ENCODE peak calls at places on chromosomes 13 and 19, in nine cellular contexts. U, B, H, O, Z, S, E, Y and F are unnamed samples. For H3K4me1, the result is how much of the 10 kb centered on the place peaks cover.

GRCh38 chr13:97233499-97233898 is 11.4 kb downstream of the MBNL2 start:
- DNase-seq in U (no peak), Y (no peak), E (no peak), B (no peak), O (no peak), S (no peak), Z (no peak), H (no peak), F (no peak)

GRCh38 chr13:35925669-35926068 is 205.5 kb downstream of the DCLK1 start:
- DNase-seq in Y (no peak), O (no peak), B (no peak), H (no peak), S (no peak), U (no peak), E (peak), Z (no peak), F (no peak)

GRCh38 chr13:42039457-42039945 is 8.9 kb upstream of the DGKH start:
- DNase-seq in U (no peak), B (no peak), Z (no peak), H (no peak), O (no peak), E (no peak), S (peak), Y (no peak), F (no peak)

GRCh38 chr19:57105976-57106610 is 13.7 kb upstream of the USP29 start:
- DNase-seq in H (no peak), E (no peak), B (no peak), Z (no peak), Y (no peak), S (no peak), O (no peak), U (no peak), F (no peak)

GRCh38 chr13:24605923-24606372 is 74.3 kb upstream of the ATP12A start:
- DNase-seq in B (peak), Z (peak), O (no peak), E (peak), S (peak), U (no peak), H (no peak), Y (peak), F (no peak)

GRCh38 chr19:18434411-18435184 is 3.3 kb downstream of the ISYNA1 start:
- DNase-seq in E (no peak), B (no peak), O (no peak), U (no peak), Y (no peak), H (peak), S (no peak), Z (no peak), F (no peak)

GRCh38 chr19:49061445-49061844 is 3.2 kb downstream of the NTF4 start:
- DNase-seq in U (no peak), Z (no peak), E (no peak), H (no peak), Y (no peak), B (no peak), O (no peak), S (no peak), F (no peak)

GRCh38 chr19:12649941-12650340 is 16.6 kb downstream of the MAN2B1 start:
- DNase-seq in S (no peak), O (no peak), Z (no peak), H (peak), U (no peak), Y (no peak), E (no peak), B (no peak), F (no peak)

GRCh38 chr13:100817897-100818296 is 143.3 kb upstream of the TMTC4 start:
- DNase-seq in Y (no peak), H (no peak), U (no peak), B (no peak), S (no peak), O (no peak), Z (no peak), E (no peak), F (no peak)

GRCh38 chr19:55085923-55086715 is 10.4 kb downstream of the EPS8L1 start:
- DNase-seq in O (no peak), Y (no peak), U (no peak), Z (no peak), E (no peak), H (no peak), S (peak), B (no peak), F (no peak)

GRCh38 chr13:26476111-26476743 is 81.3 kb upstream of the WASF3 start:
- DNase-seq in S (no peak), H (no peak), Z (no peak), Y (no peak), B (no peak), O (peak), U (peak), E (peak), F (no peak)

GRCh38 chr13:99528547-99528946 is 27.3 kb downstream of the TM9SF2 start:
- DNase-seq in O (no peak), S (no peak), B (no peak), U (no peak), Y (no peak), Z (peak), H (no peak), E (no peak), F (no peak)

GRCh38 chr13:26497991-26498423 is 59.5 kb upstream of the WASF3 start:
- DNase-seq in B (no peak), S (no peak), O (no peak), E (peak), H (no peak), Z (no peak), Y (no peak), U (no peak), F (no peak)

GRCh38 chr13:50594276-50594970 is 249.1 kb downstream of the DLEU7 start:
- DNase-seq in U (no peak), E (no peak), B (no peak), Y (peak), H (no peak), S (no peak), Z (no peak), O (no peak), F (peak)

GRCh38 chr13:109600078-109600477 is 186.3 kb downstream of the IRS2 start:
- DNase-seq in B (no peak), U (no peak), E (no peak), Y (no peak), O (no peak), H (no peak), Z (no peak), S (peak), F (no peak)

GRCh38 chr13:110641055-110642015 is 26.0 kb downstream of the NAXD start:
- DNase-seq in E (peak), Y (no peak), S (no peak), U (peak), O (no peak), B (no peak), Z (no peak), H (peak), F (no peak)

GRCh38 chr19:37127999-37128820 is 44.3 kb downstream of the ZNF585A start:
- DNase-seq in H (no peak), S (no peak), U (no peak), B (no peak), Z (no peak), Y (no peak), O (no peak), E (no peak), F (no peak)

GRCh38 chr13:97967948-97968347 is 14.5 kb downstream of the IPO5 start:
- DNase-seq in B (no peak), O (no peak), H (no peak), U (peak), E (no peak), Z (no peak), Y (no peak), S (no peak), F (no peak)

GRCh38 chr19:6393982-6394412 is 1.0 kb upstream of the GTF2F1 start:
- DNase-seq in U (no peak), Y (no peak), B (no peak), O (no peak), Z (peak), H (no peak), E (no peak), S (no peak), F (no peak)

GRCh38 chr19:39677931-39678889 is 22.5 kb downstream of the LGALS16 start:
- DNase-seq in O (peak), S (peak), Y (no peak), E (peak), Z (no peak), B (peak), U (no peak), H (no peak), F (no peak)

GRCh38 chr19:41088151-41088550 is at the start of gene CYP2A13:
- DNase-seq in U (no peak), E (no peak), B (no peak), H (no peak), S (no peak), O (no peak), Z (no peak), Y (no peak), F (no peak)

GRCh38 chr19:27741236-27741635 is 1471.7 kb downstream of the UQCRFS1 start:
- DNase-seq in O (no peak), Y (no peak), B (no peak), H (no peak), E (no peak), S (no peak), Z (no peak), U (no peak), F (no peak)

GRCh38 chr13:45941261-45941660 is 89.7 kb upstream of the SIAH3 start:
- DNase-seq in H (no peak), S (no peak), E (no peak), O (no peak), B (no peak), Y (no peak), U (no peak), Z (no peak), F (no peak)

GRCh38 chr19:17021793-17022590 is 4.6 kb downstream of the CPAMD8 start:
- DNase-seq in S (peak), U (no peak), Z (no peak), B (no peak), H (no peak), E (peak), O (no peak), Y (no peak), F (no peak)

GRCh38 chr13:32142956-32143375 is 111.4 kb downstream of the FRY start:
- DNase-seq in H (no peak), Z (no peak), Y (no peak), E (peak), U (no peak), O (no peak), S (peak), B (no peak), F (no peak)

GRCh38 chr13:61350351-61350750 is 65.3 kb downstream of the PCDH20 start:
- DNase-seq in B (no peak), Y (no peak), U (no peak), E (no peak), O (no peak), S (no peak), Z (no peak), H (no peak), F (no peak)

GRCh38 chr19:4199699-4200293 is 17.3 kb downstream of the ANKRD24 start:
- DNase-seq in Z (no peak), S (no peak), U (no peak), H (no peak), Y (no peak), B (no peak), O (no peak), E (no peak), F (no peak)

GRCh38 chr19:15400521-15401396 is 18.0 kb downstream of the AKAP8L start:
- DNase-seq in B (no peak), O (no peak), E (no peak), Z (no peak), S (no peak), Y (no peak), H (no peak), U (no peak), F (no peak)

GRCh38 chr19:29483641-29483920 is 42.2 kb upstream of the VSTM2B start:
- DNase-seq in E (no peak), Z (no peak), S (no peak), H (no peak), B (no peak), U (no peak), Y (no peak), O (no peak), F (no peak)

GRCh38 chr13:50598338-50598737 is 245.2 kb downstream of the DLEU7 start:
- DNase-seq in H (no peak), S (no peak), B (no peak), E (no peak), Y (no peak), O (no peak), U (no peak), Z (no peak), F (peak)

GRCh38 chr13:112027250-112027649 is 39.7 kb upstream of the SOX1 start:
- DNase-seq in U (no peak), O (no peak), E (no peak), Z (no peak), Y (no peak), S (no peak), B (no peak), H (no peak), F (no peak)

GRCh38 chr13:112034846-112035245 is 32.1 kb upstream of the SOX1 start:
- DNase-seq in E (no peak), Z (no peak), Y (no peak), S (no peak), B (no peak), U (no peak), O (no peak), H (no peak), F (no peak)

GRCh38 chr13:112028481-112028880 is 38.5 kb upstream of the SOX1 start:
- DNase-seq in S (no peak), Y (no peak), O (no peak), U (no peak), E (no peak), Z (no peak), H (no peak), B (no peak), F (peak)

GRCh38 chr13:112029143-112029542 is 37.8 kb upstream of the SOX1 start:
- DNase-seq in Z (no peak), H (no peak), E (no peak), O (no peak), U (no peak), S (no peak), B (no peak), Y (no peak), F (no peak)

GRCh38 chr13:112032186-112032835 is 34.6 kb upstream of the SOX1 start:
- DNase-seq in Z (no peak), E (peak), U (no peak), B (peak), H (no peak), Y (no peak), S (no peak), O (no peak), F (no peak)
- H3K4me1 ChIP-seq in Z (under half), E (under half), U (under half), B (under half), H (under half), Y (under half), S (under half), O (under half), F (under half)

DNA sequence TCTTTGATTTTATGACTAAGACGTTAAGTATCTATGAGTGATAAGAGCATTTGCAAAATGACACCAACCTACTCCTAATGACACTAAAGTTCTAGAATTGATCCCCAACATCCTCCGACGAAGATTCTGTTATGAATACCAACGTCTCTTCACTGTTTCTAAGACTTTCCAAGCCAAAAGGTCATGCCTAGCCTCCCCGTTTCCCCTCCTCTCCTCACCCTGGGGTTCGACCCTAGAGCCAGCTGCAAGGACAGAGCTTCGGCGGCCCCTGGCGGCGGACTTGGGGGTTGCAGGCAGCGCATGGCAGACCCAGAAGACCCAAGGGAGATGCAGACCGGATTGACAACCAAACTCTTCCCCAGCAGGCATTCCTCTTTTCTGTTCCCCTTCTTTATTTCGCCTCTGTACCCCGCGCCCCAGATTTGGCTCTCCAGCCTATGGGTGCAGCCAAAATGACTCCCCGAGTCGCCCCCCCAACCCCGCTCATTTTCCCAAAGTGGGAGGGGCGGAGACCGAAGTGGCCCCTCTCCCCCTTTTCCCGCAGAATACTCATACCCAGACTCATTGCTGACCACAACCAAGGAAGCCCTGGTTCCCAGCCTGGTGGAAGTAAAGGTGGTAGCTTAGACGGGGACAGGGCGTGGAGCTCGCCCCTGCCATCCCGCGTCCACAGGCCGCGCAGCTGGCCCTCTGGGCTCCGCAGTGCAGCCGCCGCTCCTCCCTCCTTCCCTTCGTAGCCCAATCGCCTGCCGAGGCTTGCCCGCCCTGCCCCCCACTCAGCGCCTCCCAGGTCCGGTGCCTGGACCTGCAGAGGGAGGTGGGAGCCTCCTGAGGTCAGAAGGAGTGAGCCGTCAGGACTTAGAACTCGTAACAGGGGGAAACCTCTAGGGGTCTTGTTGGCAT is 4.1 kb upstream of the EML2 start:
- DNase-seq in O (peak), U (peak), Y (peak), B (peak), H (peak), E (peak), Z (peak), S (peak), F (peak)
- H3K27ac ChIP-seq in O (no peak), U (peak), Y (peak), B (peak), H (peak), E (no peak), Z (no peak), S (peak), F (peak)

DNA sequence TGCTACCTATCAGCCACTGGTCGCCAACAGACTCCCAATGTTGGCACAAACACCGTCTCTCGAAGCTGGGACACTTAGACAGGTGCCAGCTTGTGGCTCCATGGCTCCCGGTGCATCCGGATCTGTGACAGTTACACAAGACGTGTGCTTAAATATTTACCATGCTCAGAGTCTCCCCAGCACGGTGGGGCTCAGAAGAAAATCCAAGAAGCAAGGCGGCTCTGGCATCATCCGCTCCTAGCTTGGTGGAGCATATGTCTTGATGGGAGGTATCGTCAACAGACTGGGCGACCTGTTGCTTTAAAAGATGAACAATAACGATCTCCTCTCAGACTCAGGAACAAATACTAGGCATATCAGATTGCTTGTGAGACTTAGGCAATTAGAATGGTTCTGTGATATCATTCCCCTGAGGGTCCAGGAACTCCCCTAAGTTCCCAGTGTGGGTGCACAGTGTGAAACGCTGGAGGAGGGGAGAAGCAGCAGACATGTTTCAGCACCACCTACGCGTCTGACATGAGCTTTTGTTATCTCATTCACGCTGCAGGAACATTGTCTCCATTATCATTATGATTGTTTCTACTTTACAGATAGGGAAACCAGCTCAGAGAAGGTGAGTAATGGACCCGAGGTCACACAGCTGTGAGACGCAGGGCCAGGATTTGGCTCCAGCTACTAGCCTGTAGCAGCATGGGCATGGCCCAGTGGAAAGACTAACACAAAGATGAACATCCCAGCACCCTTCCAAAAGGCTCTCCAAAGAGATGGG is 61.7 kb downstream of the ALOX5AP start:
- DNase-seq in B (no peak), E (peak), H (no peak), Z (no peak), O (no peak), S (no peak), U (no peak), Y (no peak), F (no peak)
- H3K4me3 ChIP-seq in B (no peak), E (no peak), H (no peak), Z (no peak), O (peak), S (peak), U (peak), Y (no peak), F (no peak)

DNA sequence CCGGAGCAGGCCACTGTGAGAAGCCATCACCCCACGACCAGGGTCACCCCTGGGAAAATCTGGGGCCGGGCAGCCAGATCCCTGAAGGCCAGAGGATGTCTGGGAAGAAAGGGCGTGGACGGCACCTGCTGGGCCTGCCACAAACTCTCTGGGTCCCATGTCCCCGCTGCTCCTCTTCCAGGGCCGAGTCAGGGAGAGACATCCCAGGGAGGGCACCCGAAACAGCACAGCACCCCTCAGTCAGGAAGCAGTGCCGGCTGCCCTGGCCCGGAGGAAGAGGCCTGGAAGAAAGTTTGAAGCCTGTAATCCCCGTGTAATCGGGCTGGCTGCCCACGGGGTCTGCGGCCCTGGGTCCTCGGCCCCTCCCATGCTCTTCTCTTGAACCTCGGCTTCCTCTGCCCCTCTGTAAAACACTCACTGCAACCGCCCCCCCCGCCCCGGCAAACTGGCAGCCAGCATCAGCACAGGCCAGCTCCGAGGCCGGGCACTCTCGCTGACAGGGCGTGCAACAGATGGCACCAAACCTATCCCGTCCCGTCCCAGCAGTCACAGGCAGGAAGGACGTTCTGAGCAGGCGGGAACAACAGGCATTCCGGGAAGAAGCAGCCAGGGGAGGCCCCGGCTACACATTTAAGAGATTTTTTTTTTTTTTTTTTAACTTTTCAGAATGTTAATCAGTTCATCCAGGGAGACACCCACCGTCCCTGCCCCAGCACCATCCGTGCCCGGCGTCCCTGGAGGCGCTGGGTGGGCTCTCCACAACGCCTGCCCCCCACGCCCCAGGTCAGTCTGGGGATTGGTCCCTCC is 1.5 kb downstream of the SBNO2 start:
- DNase-seq in H (peak), U (no peak), Y (no peak), Z (no peak), B (no peak), O (peak), E (peak), S (peak), F (peak)
- H3K4me1 ChIP-seq in H (under half), U (under half), Y (under half), Z (under half), B (under half), O (under half), E (under half), S (half or more), F (under half)

GRCh38 chr19:50431343-50432220 is 1.1 kb upstream of the MYBPC2 start:
- DNase-seq in B (peak), Y (peak), E (peak), Z (peak), O (peak), S (peak), U (peak), H (peak), F (peak)
- H3K27ac ChIP-seq in B (peak), Y (peak), E (no peak), Z (peak), O (peak), S (no peak), U (peak), H (peak), F (peak)

DNA sequence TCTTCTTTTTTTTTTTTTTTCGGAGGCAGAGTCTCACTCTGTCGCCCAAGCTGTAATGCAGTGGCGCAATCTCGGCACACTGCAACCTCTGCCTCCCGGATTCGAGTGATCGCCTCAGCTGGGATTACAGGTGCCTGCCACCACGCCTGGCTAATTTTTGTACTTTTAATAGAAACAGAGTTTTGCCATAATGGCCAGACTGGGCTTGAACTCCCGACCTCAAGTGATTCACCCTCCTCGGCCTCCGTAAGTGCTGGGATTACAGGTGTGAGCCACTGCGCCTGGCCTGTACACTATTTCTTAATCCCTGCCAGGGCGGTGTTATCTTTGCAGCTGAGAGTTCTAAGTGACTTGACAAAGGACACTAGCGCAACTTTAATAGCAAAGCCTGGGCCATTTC is 36.9 kb upstream of the LSM14A start:
- DNase-seq in E (no peak), Z (no peak), B (peak), O (no peak), S (no peak), U (no peak), Y (no peak), H (no peak), F (no peak)
- H3K4me3 ChIP-seq in E (no peak), Z (peak), B (no peak), O (peak), S (peak), U (peak), Y (no peak), H (peak), F (no peak)